ENCODE peak calls at places on chromosomes 6 and 20, in four cellular contexts. Q is HCT116, T is breast epithelium, K is spleen. P is an unnamed sample.

GRCh38 chr6:42128460-42129359 is 13.7 kb downstream of the C6orf132 start:
- DNase-seq in Q (no peak), T (no peak), K (peak; percentile 80), P (no peak)

GRCh38 chr20:46832555-46832954 is 62.1 kb upstream of the EYA2 start:
- DNase-seq in Q (no peak), T (no peak), K (no peak), P (no peak)

GRCh38 chr6:136378888-136379287 is 89.2 kb upstream of the BCLAF1 start:
- DNase-seq in Q (no peak), T (no peak), K (no peak), P (peak; percentile 14)

GRCh38 chr20:5608448-5609161 is 141.6 kb upstream of the SHLD1 start:
- DNase-seq in Q (no peak), T (no peak), K (no peak), P (peak; percentile 53)

GRCh38 chr6:133890941-133891813 is 2.3 kb downstream of the TCF21 start:
- DNase-seq in Q (no peak), T (no peak), K (peak; percentile 72), P (no peak)

GRCh38 chr6:125251516-125252229 is 50.1 kb downstream of the HDDC2 start:
- DNase-seq in Q (no peak), T (no peak), K (no peak), P (no peak)

GRCh38 chr6:57086843-57087242 is 3.1 kb upstream of the ZNF451 start:
- DNase-seq in Q (no peak), T (no peak), K (no peak), P (no peak)

GRCh38 chr20:51995038-51995437 is 192.7 kb upstream of the SALL4 start:
- DNase-seq in Q (no peak), T (no peak), K (no peak), P (no peak)

GRCh38 chr20:48384147-48384818 is 443.5 kb downstream of the PREX1 start:
- DNase-seq in Q (peak; percentile 24), T (no peak), K (no peak), P (peak; percentile 25)

GRCh38 chr6:170095273-170095976 is 195.5 kb downstream of the DLL1 start:
- DNase-seq in Q (no peak), T (peak; percentile 42), K (peak; percentile 66), P (no peak)

GRCh38 chr6:18990313-18990978 is 603.3 kb downstream of the RNF144B start:
- DNase-seq in Q (peak; percentile 55), T (peak; percentile 70), K (peak; percentile 75), P (peak; percentile 63)

GRCh38 chr6:155493694-155494143 is 38.1 kb upstream of the NOX3 start:
- DNase-seq in Q (peak; percentile 85), T (no peak), K (no peak), P (peak; percentile 21)

GRCh38 chr6:53032853-53033252 is 32.4 kb upstream of the FBXO9 start:
- DNase-seq in Q (no peak), T (no peak), K (no peak), P (no peak)

GRCh38 chr6:141107562-141108160 is 1025.1 kb upstream of the GJE1 start:
- DNase-seq in Q (peak; percentile 43), T (no peak), K (no peak), P (peak; percentile 17)

GRCh38 chr6:35178932-35179832 is 34.6 kb upstream of the SCUBE3 start:
- DNase-seq in Q (no peak), T (no peak), K (no peak), P (peak; percentile 46)
- TF ChIP-seq POLR2A in Q (no peak), T (no peak), K (no peak), P (no peak)

DNA sequence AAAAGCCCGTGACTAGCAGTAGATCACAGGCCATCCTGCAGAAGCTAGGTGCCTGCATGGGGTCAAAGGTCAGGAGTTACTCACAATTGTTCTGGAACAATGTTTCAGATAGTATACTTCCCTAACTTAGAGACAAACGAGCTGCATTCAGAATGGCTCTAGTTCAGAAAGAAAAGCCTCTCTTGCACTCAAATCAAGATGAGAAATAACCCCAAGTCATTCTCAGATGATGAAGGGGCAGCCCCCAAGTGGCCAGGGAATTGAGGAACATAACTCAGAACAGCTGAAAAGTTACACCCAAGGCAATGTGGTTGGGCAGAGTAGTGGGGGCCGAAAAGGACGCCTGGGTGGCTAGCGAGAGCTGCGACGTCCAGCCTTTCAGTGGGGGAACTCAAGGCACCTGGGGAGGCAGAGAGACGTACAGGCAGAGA is 27.8 kb downstream of the FYN start:
- DNase-seq in Q (no peak), T (no peak), K (peak; percentile 78), P (peak; percentile 14)
- H3K4me3 ChIP-seq in Q (no peak overlapping the region), T (no peak overlapping the region), K (no peak overlapping the region), P (no peak overlapping the region)

GRCh38 chr6:127119361-127120108 is 1.1 kb downstream of the RSPO3 start:
- DNase-seq in Q (no peak), T (peak; percentile 50), K (peak; percentile 74), P (peak; percentile 12)
- TF ChIP-seq POLR2A in Q (no peak), T (no peak), K (no peak), P (no peak)

GRCh38 chr6:11231564-11232176 is 798 bp downstream of the NEDD9 start:
- DNase-seq in Q (no peak), T (no peak), K (no peak), P (no peak)

GRCh38 chr6:11230158-11231107 is 2.0 kb downstream of the NEDD9 start:
- DNase-seq in Q (no peak), T (no peak), K (no peak), P (no peak)

GRCh38 chr6:11232177-11232967 is at the start of gene NEDD9:
- DNase-seq in Q (peak; percentile 80), T (peak; percentile 97), K (peak; percentile 99), P (peak; percentile 97)

GRCh38 chr6:11229267-11230043 is 3.0 kb downstream of the NEDD9 start:
- DNase-seq in Q (no peak), T (no peak), K (no peak), P (no peak)

GRCh38 chr6:11231108-11231463 is 1.4 kb downstream of the NEDD9 start:
- DNase-seq in Q (no peak), T (no peak), K (no peak), P (no peak)
- H3K4me3 ChIP-seq in Q (no peak overlapping the region), T (peak overlapping the region; percentile 79), K (peak overlapping the region; percentile 49), P (no peak overlapping the region)

GRCh38 chr20:44809380-44810060 is 826 bp downstream of the RIMS4 start:
- DNase-seq in Q (no peak), T (peak; percentile 45), K (no peak), P (no peak)

GRCh38 chr20:44807684-44808056 is 2.7 kb downstream of the RIMS4 start:
- DNase-seq in Q (no peak), T (no peak), K (no peak), P (no peak)

GRCh38 chr20:44810391-44811149 is at the start of gene RIMS4:
- DNase-seq in Q (no peak), T (peak; percentile 36), K (no peak), P (no peak)

GRCh38 chr20:44810061-44810390 is 320 bp downstream of the RIMS4 start:
- DNase-seq in Q (no peak), T (no peak), K (no peak), P (no peak)

DNA sequence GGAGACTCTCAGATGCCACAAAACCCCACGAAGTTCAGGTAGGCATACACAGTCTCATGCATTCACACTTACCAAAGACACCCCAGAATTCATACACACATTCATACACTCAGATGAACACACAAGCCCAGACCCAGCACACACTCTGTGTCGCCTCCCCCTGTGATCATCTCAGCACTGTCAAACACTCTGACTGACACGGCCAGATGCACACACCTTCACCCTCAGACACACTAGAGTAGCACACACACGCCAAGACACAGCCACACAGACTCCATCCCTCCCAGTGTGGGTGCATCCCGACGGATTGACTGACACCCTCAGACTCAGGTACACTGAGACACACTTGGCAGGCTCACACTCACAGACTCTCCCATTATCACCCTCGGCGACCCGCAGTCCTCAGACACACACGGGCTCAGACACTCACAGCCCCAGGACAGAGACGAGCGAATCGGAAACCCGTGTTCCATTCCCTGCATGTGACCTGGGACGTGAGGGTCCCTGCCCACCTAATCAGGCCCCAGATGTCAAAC is 872 bp upstream of the RIMS4 start:
- DNase-seq in Q (no peak), T (peak; percentile 20), K (no peak), P (no peak)
- TF ChIP-seq POLR2A in Q (no peak), T (no peak), K (no peak), P (no peak)

GRCh38 chr6:167733740-167734661 is 92.7 kb upstream of the AFDN start:
- DNase-seq in Q (no peak), T (no peak), K (peak; percentile 70), P (no peak)

GRCh38 chr6:167734662-167735497 is 91.8 kb upstream of the AFDN start:
- DNase-seq in Q (no peak), T (no peak), K (peak; percentile 42), P (no peak)

GRCh38 chr6:167731216-167731615 is 95.5 kb upstream of the AFDN start:
- DNase-seq in Q (no peak), T (no peak), K (peak; percentile 57), P (no peak)

GRCh38 chr6:167730441-167730840 is 96.3 kb upstream of the AFDN start:
- DNase-seq in Q (no peak), T (no peak), K (peak; percentile 41), P (no peak)

DNA sequence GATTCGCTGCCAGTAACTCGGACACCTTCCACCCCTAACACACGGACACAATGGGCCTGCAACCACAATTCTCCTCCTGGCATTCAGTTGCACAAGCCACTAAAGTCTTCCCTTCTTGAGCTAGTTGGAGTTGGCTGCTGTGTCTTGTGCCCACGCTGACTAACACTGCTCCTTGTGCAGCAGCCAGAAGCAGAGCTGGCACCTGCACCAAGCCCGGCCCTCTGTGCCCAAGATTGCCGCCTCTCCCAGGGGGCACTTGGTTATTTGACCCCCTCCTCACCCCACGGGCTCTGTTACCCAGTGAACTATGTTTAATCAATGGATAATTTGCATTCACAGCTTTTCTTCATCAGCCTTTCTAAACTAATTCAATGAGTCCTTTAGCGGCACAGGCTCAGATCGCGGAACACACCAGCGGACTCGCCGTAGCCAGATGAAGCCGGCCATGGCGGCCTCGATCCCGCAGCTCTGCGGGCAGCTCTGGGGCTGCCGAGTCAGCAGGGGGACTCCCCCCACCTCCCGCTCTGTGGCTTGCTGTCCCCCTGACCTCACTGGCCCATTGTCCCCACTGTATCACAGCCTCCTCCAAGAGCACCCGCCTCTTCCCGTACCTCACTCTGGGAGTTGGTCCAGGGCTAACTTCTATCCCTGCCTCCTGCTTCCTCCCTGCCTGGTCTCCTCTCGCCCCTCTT is 94.8 kb upstream of the AFDN start:
- DNase-seq in Q (no peak), T (no peak), K (peak; percentile 59), P (no peak)
- H3K4me3 ChIP-seq in Q (no peak overlapping the region), T (no peak overlapping the region), K (no peak overlapping the region), P (no peak overlapping the region)